ENCODE peak calls at places on chromosomes 1 and 21, in six cellular contexts. One of them, this sample, is unnamed.
A peak's percentile ranks its signal among the peaks of the same experiment; 100 is the strongest.

GRCh38 chr1:212293579-212293978 is 8.4 kb downstream of the PPP2R5A start:
- DNase-seq in mesendoderm: no peak
- DNase-seq in H1: no peak
- DNase-seq in neuronal stem cell: no peak
- DNase-seq in IMR-90: peak; percentile 38
- DNase-seq in mesenchymal stem cell: peak; percentile 42
- DNase-seq in this sample: no peak

GRCh38 chr1:51523931-51524330 is 4.9 kb upstream of the EPS15 start:
- DNase-seq in mesendoderm: no peak
- DNase-seq in H1: no peak
- DNase-seq in neuronal stem cell: no peak
- DNase-seq in IMR-90: no peak
- DNase-seq in mesenchymal stem cell: no peak
- DNase-seq in this sample: no peak

GRCh38 chr1:227213426-227213825 is 104.9 kb downstream of the CDC42BPA start:
- DNase-seq in mesendoderm: no peak
- DNase-seq in H1: no peak
- DNase-seq in neuronal stem cell: no peak
- DNase-seq in IMR-90: no peak
- DNase-seq in mesenchymal stem cell: no peak
- DNase-seq in this sample: no peak

GRCh38 chr1:22888320-22889075 is 84.2 kb downstream of the LACTBL1 start:
- DNase-seq in mesendoderm: no peak
- DNase-seq in H1: no peak
- DNase-seq in neuronal stem cell: no peak
- DNase-seq in IMR-90: peak; percentile 77
- DNase-seq in mesenchymal stem cell: peak; percentile 70
- DNase-seq in this sample: no peak

GRCh38 chr1:41598325-41598724 is 113.8 kb upstream of the EDN2 start:
- DNase-seq in mesendoderm: no peak
- DNase-seq in H1: no peak
- DNase-seq in neuronal stem cell: no peak
- DNase-seq in IMR-90: no peak
- DNase-seq in mesenchymal stem cell: no peak
- DNase-seq in this sample: no peak

GRCh38 chr1:20625176-20626097 is 7.8 kb upstream of the PINK1 start:
- DNase-seq in mesendoderm: peak; percentile 69
- DNase-seq in H1: peak; percentile 59
- DNase-seq in neuronal stem cell: no peak
- DNase-seq in IMR-90: no peak
- DNase-seq in mesenchymal stem cell: no peak
- DNase-seq in this sample: peak; percentile 80

GRCh38 chr1:78892251-78892650 is 114.3 kb downstream of the ADGRL4 start:
- DNase-seq in mesendoderm: no peak
- DNase-seq in H1: no peak
- DNase-seq in neuronal stem cell: no peak
- DNase-seq in IMR-90: peak; percentile 61
- DNase-seq in mesenchymal stem cell: no peak
- DNase-seq in this sample: no peak

GRCh38 chr21:15682182-15682895 is 47.4 kb upstream of the USP25 start:
- DNase-seq in mesendoderm: no peak
- DNase-seq in H1: no peak
- DNase-seq in neuronal stem cell: no peak
- DNase-seq in IMR-90: peak; percentile 76
- DNase-seq in mesenchymal stem cell: peak; percentile 60
- DNase-seq in this sample: no peak

GRCh38 chr1:78408192-78408591 is 82.6 kb upstream of the PTGFR start:
- DNase-seq in mesendoderm: no peak
- DNase-seq in H1: no peak
- DNase-seq in neuronal stem cell: no peak
- DNase-seq in IMR-90: no peak
- DNase-seq in mesenchymal stem cell: no peak
- DNase-seq in this sample: no peak

GRCh38 chr1:32215629-32216505 is 6.3 kb downstream of the TMEM234 start:
- DNase-seq in mesendoderm: peak; percentile 87
- DNase-seq in H1: peak; percentile 79
- DNase-seq in neuronal stem cell: no peak
- DNase-seq in IMR-90: peak; percentile 66
- DNase-seq in mesenchymal stem cell: peak; percentile 76
- DNase-seq in this sample: peak; percentile 77

GRCh38 chr1:36389960-36390359 is 4.2 kb upstream of the STK40 start:
- DNase-seq in mesendoderm: no peak
- DNase-seq in H1: no peak
- DNase-seq in neuronal stem cell: no peak
- DNase-seq in IMR-90: no peak
- DNase-seq in mesenchymal stem cell: no peak
- DNase-seq in this sample: no peak

GRCh38 chr1:39698568-39698967 is 7.3 kb upstream of the HPCAL4 start:
- DNase-seq in mesendoderm: no peak
- DNase-seq in H1: no peak
- DNase-seq in neuronal stem cell: no peak
- DNase-seq in IMR-90: no peak
- DNase-seq in mesenchymal stem cell: no peak
- DNase-seq in this sample: no peak

GRCh38 chr1:209208648-209209047 is 374.9 kb upstream of the CAMK1G start:
- DNase-seq in mesendoderm: no peak
- DNase-seq in H1: no peak
- DNase-seq in neuronal stem cell: no peak
- DNase-seq in IMR-90: no peak
- DNase-seq in mesenchymal stem cell: no peak
- DNase-seq in this sample: no peak

GRCh38 chr21:34558960-34559631 is 47.1 kb upstream of the KCNE1 start:
- DNase-seq in mesendoderm: no peak
- DNase-seq in H1: no peak
- DNase-seq in neuronal stem cell: no peak
- DNase-seq in IMR-90: peak; percentile 38
- DNase-seq in mesenchymal stem cell: no peak
- DNase-seq in this sample: no peak

GRCh38 chr1:150551049-150551783 is 2.0 kb downstream of the ADAMTSL4 start:
- DNase-seq in mesendoderm: no peak
- DNase-seq in H1: no peak
- DNase-seq in neuronal stem cell: no peak
- DNase-seq in IMR-90: no peak
- DNase-seq in mesenchymal stem cell: peak; percentile 42
- DNase-seq in this sample: peak; percentile 27

GRCh38 chr1:54768093-54768492 is 3.8 kb upstream of the PARS2 start:
- DNase-seq in mesendoderm: peak; percentile 41
- DNase-seq in H1: no peak
- DNase-seq in neuronal stem cell: no peak
- DNase-seq in IMR-90: peak; percentile 13
- DNase-seq in mesenchymal stem cell: peak; percentile 10
- DNase-seq in this sample: no peak

GRCh38 chr1:179742717-179743678 is at the start of gene FAM163A:
- DNase-seq in mesendoderm: peak; percentile 52
- DNase-seq in H1: peak; percentile 73
- DNase-seq in neuronal stem cell: peak; percentile 46
- DNase-seq in IMR-90: no peak
- DNase-seq in mesenchymal stem cell: no peak
- DNase-seq in this sample: peak; percentile 64

GRCh38 chr1:8718878-8719361 is 98.5 kb downstream of the RERE start:
- DNase-seq in mesendoderm: no peak
- DNase-seq in H1: no peak
- DNase-seq in neuronal stem cell: no peak
- DNase-seq in IMR-90: no peak
- DNase-seq in mesenchymal stem cell: no peak
- DNase-seq in this sample: no peak

GRCh38 chr1:90387825-90388224 is 329.3 kb downstream of the BARHL2 start:
- DNase-seq in mesendoderm: no peak
- DNase-seq in H1: no peak
- DNase-seq in neuronal stem cell: peak; percentile 26
- DNase-seq in IMR-90: no peak
- DNase-seq in mesenchymal stem cell: no peak
- DNase-seq in this sample: no peak

GRCh38 chr1:38690790-38691189 is 168.8 kb downstream of the RRAGC start:
- DNase-seq in mesendoderm: no peak
- DNase-seq in H1: no peak
- DNase-seq in neuronal stem cell: no peak
- DNase-seq in IMR-90: peak; percentile 6
- DNase-seq in mesenchymal stem cell: peak; percentile 26
- DNase-seq in this sample: no peak

GRCh38 chr1:232385221-232385620 is 244.7 kb downstream of the SIPA1L2 start:
- DNase-seq in mesendoderm: no peak
- DNase-seq in H1: no peak
- DNase-seq in neuronal stem cell: no peak
- DNase-seq in IMR-90: peak; percentile 83
- DNase-seq in mesenchymal stem cell: peak; percentile 83
- DNase-seq in this sample: no peak

GRCh38 chr1:156245451-156246232 is 2.2 kb downstream of the PAQR6 start:
- DNase-seq in mesendoderm: no peak
- DNase-seq in H1: peak; percentile 54
- DNase-seq in neuronal stem cell: no peak
- DNase-seq in IMR-90: no peak
- DNase-seq in mesenchymal stem cell: no peak
- DNase-seq in this sample: peak; percentile 54

GRCh38 chr1:58620259-58620658 is 43.2 kb upstream of the TACSTD2 start:
- DNase-seq in mesendoderm: peak; percentile 32
- DNase-seq in H1: no peak
- DNase-seq in neuronal stem cell: no peak
- DNase-seq in IMR-90: no peak
- DNase-seq in mesenchymal stem cell: no peak
- DNase-seq in this sample: peak; percentile 39

GRCh38 chr1:66206563-66207154 is 327.3 kb upstream of the SGIP1 start:
- DNase-seq in mesendoderm: no peak
- DNase-seq in H1: no peak
- DNase-seq in neuronal stem cell: no peak
- DNase-seq in IMR-90: peak; percentile 32
- DNase-seq in mesenchymal stem cell: no peak
- DNase-seq in this sample: no peak

GRCh38 chr1:76289692-76290091 is 215.1 kb downstream of the ST6GALNAC3 start:
- DNase-seq in mesendoderm: peak; percentile 51
- DNase-seq in H1: no peak
- DNase-seq in neuronal stem cell: no peak
- DNase-seq in IMR-90: no peak
- DNase-seq in mesenchymal stem cell: no peak
- DNase-seq in this sample: no peak

DNA sequence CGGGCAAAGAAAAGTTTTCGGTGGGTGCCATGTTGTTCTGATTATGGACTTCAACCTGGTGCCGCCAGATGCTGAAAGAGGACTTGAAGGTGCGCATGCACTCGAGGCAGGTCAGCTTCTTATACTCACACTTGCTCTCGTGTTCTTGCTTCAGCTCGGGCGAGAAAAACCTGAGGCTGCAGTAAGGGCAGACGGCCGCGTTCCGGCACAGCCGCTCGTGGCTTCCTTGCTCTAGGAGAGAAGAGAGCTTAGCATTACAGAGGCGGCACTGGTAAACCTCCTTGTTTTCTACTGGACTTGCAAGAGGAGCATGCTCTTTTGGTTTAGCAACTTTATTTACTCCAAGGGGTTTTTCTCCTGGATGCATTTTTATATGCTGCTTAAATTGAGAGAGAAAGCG is 18.5 kb downstream of the ZBTB21 start:
- DNase-seq in mesendoderm: no peak
- DNase-seq in H1: no peak
- DNase-seq in neuronal stem cell: no peak
- DNase-seq in IMR-90: no peak
- DNase-seq in mesenchymal stem cell: no peak
- DNase-seq in this sample: no peak
- H2BK15ac ChIP-seq in mesendoderm: no peak overlapping the region
- H2BK15ac ChIP-seq in H1: no peak overlapping the region
- H2BK15ac ChIP-seq in neuronal stem cell: no peak overlapping the region
- H2BK15ac ChIP-seq in IMR-90: no peak overlapping the region
- H2BK15ac ChIP-seq in mesenchymal stem cell: no peak overlapping the region
- H2BK15ac ChIP-seq in this sample: no peak overlapping the region

DNA sequence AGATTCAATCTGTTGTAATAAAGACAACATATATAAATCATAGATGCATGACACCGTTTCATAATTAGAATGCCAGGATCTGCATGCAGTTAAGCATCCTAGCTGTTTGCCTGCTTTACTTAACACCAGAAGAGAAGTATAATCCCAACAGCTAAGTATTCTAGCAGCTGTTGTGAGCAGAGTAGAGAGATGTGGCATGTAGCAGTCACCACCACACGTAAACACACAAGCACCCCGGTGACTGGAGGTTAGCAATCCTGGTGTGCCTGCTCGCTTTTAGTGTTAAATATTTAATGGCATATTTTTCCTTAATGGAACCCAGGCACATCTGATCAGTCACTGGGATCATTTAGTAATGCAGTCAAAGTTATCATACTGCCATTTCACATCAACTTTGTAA is 188.0 kb downstream of the SMYD3 start:
- DNase-seq in mesendoderm: no peak
- DNase-seq in H1: no peak
- DNase-seq in neuronal stem cell: no peak
- DNase-seq in IMR-90: peak; percentile 14
- DNase-seq in mesenchymal stem cell: peak; percentile 48
- DNase-seq in this sample: no peak
- H2AK5ac ChIP-seq in mesendoderm: no peak overlapping the region
- H2AK5ac ChIP-seq in H1: no peak overlapping the region
- H2AK5ac ChIP-seq in neuronal stem cell: no peak overlapping the region
- H2AK5ac ChIP-seq in IMR-90: no peak overlapping the region
- H2AK5ac ChIP-seq in mesenchymal stem cell: no peak overlapping the region
- H2AK5ac ChIP-seq in this sample: no peak overlapping the region

GRCh38 chr21:45568383-45568782 is 26.1 kb upstream of the SLC19A1 start:
- DNase-seq in mesendoderm: no peak
- DNase-seq in H1: no peak
- DNase-seq in neuronal stem cell: no peak
- DNase-seq in IMR-90: no peak
- DNase-seq in mesenchymal stem cell: no peak
- DNase-seq in this sample: no peak
- H2BK15ac ChIP-seq in mesendoderm: no peak overlapping the region
- H2BK15ac ChIP-seq in H1: no peak overlapping the region
- H2BK15ac ChIP-seq in neuronal stem cell: no peak overlapping the region
- H2BK15ac ChIP-seq in IMR-90: no peak overlapping the region
- H2BK15ac ChIP-seq in mesenchymal stem cell: no peak overlapping the region
- H2BK15ac ChIP-seq in this sample: no peak overlapping the region

GRCh38 chr1:56189946-56190920 is 389.1 kb downstream of the PLPP3 start:
- DNase-seq in mesendoderm: peak; percentile 74
- DNase-seq in H1: no peak
- DNase-seq in neuronal stem cell: peak; percentile 44
- DNase-seq in IMR-90: no peak
- DNase-seq in mesenchymal stem cell: peak; percentile 19
- DNase-seq in this sample: peak; percentile 65

GRCh38 chr1:56194911-56195310 is 384.5 kb downstream of the PLPP3 start:
- DNase-seq in mesendoderm: no peak
- DNase-seq in H1: no peak
- DNase-seq in neuronal stem cell: no peak
- DNase-seq in IMR-90: peak; percentile 76
- DNase-seq in mesenchymal stem cell: peak; percentile 42
- DNase-seq in this sample: no peak

GRCh38 chr1:56190975-56191768 is 388.2 kb downstream of the PLPP3 start:
- DNase-seq in mesendoderm: no peak
- DNase-seq in H1: no peak
- DNase-seq in neuronal stem cell: no peak
- DNase-seq in IMR-90: peak; percentile 57
- DNase-seq in mesenchymal stem cell: peak; percentile 23
- DNase-seq in this sample: no peak

GRCh38 chr1:56196839-56197238 is 382.5 kb downstream of the PLPP3 start:
- DNase-seq in mesendoderm: no peak
- DNase-seq in H1: no peak
- DNase-seq in neuronal stem cell: no peak
- DNase-seq in IMR-90: no peak
- DNase-seq in mesenchymal stem cell: no peak
- DNase-seq in this sample: no peak

DNA sequence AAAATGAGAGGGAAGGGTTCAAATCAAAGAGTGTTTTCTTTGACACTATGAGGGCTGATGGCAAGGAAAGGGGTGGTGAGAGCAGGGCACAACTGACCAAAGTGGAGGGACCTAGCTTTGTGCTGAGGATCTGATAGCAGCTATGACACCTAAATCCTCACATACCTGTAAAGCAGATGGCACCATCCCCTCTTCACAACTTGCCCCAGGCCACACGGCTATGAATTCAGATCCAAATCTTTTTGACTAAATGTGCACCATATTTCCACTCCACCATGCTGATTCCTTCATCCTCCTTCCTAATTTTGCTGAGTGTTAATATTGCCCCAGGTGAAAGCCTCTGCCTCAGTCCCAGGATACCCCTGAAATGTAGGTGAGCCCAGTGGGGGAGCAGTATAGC is 385.7 kb downstream of the PLPP3 start:
- DNase-seq in mesendoderm: no peak
- DNase-seq in H1: no peak
- DNase-seq in neuronal stem cell: no peak
- DNase-seq in IMR-90: no peak
- DNase-seq in mesenchymal stem cell: no peak
- DNase-seq in this sample: no peak
- H2AK5ac ChIP-seq in mesendoderm: no peak overlapping the region
- H2AK5ac ChIP-seq in H1: no peak overlapping the region
- H2AK5ac ChIP-seq in neuronal stem cell: no peak overlapping the region
- H2AK5ac ChIP-seq in IMR-90: peak overlapping the region; percentile 5
- H2AK5ac ChIP-seq in mesenchymal stem cell: no peak overlapping the region
- H2AK5ac ChIP-seq in this sample: no peak overlapping the region

This sample was measured in H9.